ENCODE peak calls at places on chromosomes 3 and 15, in nine cellular contexts. E is BE2C, Y is PC-3, A is transverse colon, N is body of pancreas, M is HL-60, L is psoas muscle, H is ovary, B is fibroblast of lung. G is an unnamed sample. For H3K27me3, the result is how much of the 10 kb centered on the place peaks cover.

GRCh38 chr3:150421799-150422548 is 13.9 kb downstream of the TSC22D2 start:
- DNase-seq in E (no peak), Y (peak), A (no peak), N (no peak), M (no peak), L (no peak), H (no peak), B (no peak), G (no peak)

GRCh38 chr3:67653425-67654098 is 850 bp downstream of the SUCLG2 start:
- DNase-seq in E (no peak), Y (peak), A (no peak), N (no peak), M (no peak), L (no peak), H (no peak), B (no peak), G (peak)

GRCh38 chr15:38050529-38050928 is 116.1 kb downstream of the TMCO5A start:
- DNase-seq in E (no peak), Y (peak), A (no peak), N (no peak), M (no peak), L (no peak), H (no peak), B (peak), G (no peak)

GRCh38 chr3:47890832-47891620 is 88.1 kb downstream of the DHX30 start:
- DNase-seq in E (no peak), Y (no peak), A (peak), N (peak), M (no peak), L (peak), H (peak), B (peak), G (no peak)

GRCh38 chr3:15405448-15406050 is 21.8 kb downstream of the METTL6 start:
- DNase-seq in E (no peak), Y (peak), A (no peak), N (peak), M (peak), L (no peak), H (no peak), B (peak), G (peak)

GRCh38 chr3:43629254-43629653 is 7.4 kb upstream of the ANO10 start:
- DNase-seq in E (no peak), Y (no peak), A (no peak), N (no peak), M (no peak), L (no peak), H (no peak), B (peak), G (no peak)

GRCh38 chr3:54888873-54889272 is 39.0 kb downstream of the LRTM1 start:
- DNase-seq in E (no peak), Y (no peak), A (no peak), N (no peak), M (no peak), L (no peak), H (no peak), B (peak), G (no peak)

GRCh38 chr3:144289057-144289456 is 317.4 kb downstream of the DIPK2A start:
- DNase-seq in E (no peak), Y (no peak), A (no peak), N (no peak), M (no peak), L (no peak), H (no peak), B (no peak), G (no peak)

GRCh38 chr15:43127752-43128151 is 5.6 kb upstream of the TMEM62 start:
- DNase-seq in E (no peak), Y (peak), A (no peak), N (peak), M (no peak), L (no peak), H (no peak), B (no peak), G (no peak)

GRCh38 chr3:174581551-174581950 is 277.6 kb upstream of the NAALADL2 start:
- DNase-seq in E (peak), Y (no peak), A (no peak), N (no peak), M (no peak), L (no peak), H (no peak), B (peak), G (no peak)

GRCh38 chr3:42852443-42852842 is 23.2 kb downstream of the CYP8B1 start:
- DNase-seq in E (peak), Y (no peak), A (no peak), N (no peak), M (no peak), L (no peak), H (no peak), B (no peak), G (no peak)

GRCh38 chr3:149542375-149543312 is 68.1 kb downstream of the TM4SF4 start:
- DNase-seq in E (peak), Y (no peak), A (no peak), N (peak), M (no peak), L (no peak), H (no peak), B (no peak), G (no peak)

GRCh38 chr3:128324911-128325592 is 141.6 kb downstream of the DNAJB8 start:
- DNase-seq in E (no peak), Y (no peak), A (no peak), N (no peak), M (no peak), L (no peak), H (peak), B (no peak), G (no peak)

GRCh38 chr3:151751161-151751560 is 17.4 kb downstream of the AADACL2 start:
- DNase-seq in E (no peak), Y (peak), A (no peak), N (no peak), M (peak), L (no peak), H (no peak), B (peak), G (no peak)

GRCh38 chr3:155411500-155412223 is 118.2 kb upstream of the STRIT1 start:
- DNase-seq in E (peak), Y (peak), A (no peak), N (no peak), M (no peak), L (no peak), H (no peak), B (no peak), G (no peak)

GRCh38 chr3:159860727-159861126 is 127.9 kb upstream of the IL12A start:
- DNase-seq in E (peak), Y (no peak), A (no peak), N (no peak), M (peak), L (no peak), H (no peak), B (no peak), G (no peak)

GRCh38 chr3:53702776-53703175 is 143.4 kb downstream of the CHDH start:
- DNase-seq in E (no peak), Y (no peak), A (no peak), N (no peak), M (no peak), L (no peak), H (no peak), B (no peak), G (no peak)

GRCh38 chr15:91885714-91886265 is 32.3 kb downstream of the SLCO3A1 start:
- DNase-seq in E (no peak), Y (no peak), A (no peak), N (peak), M (no peak), L (no peak), H (no peak), B (no peak), G (no peak)

GRCh38 chr15:91308855-91309254 is 208.8 kb downstream of the SV2B start:
- DNase-seq in E (no peak), Y (no peak), A (no peak), N (no peak), M (no peak), L (no peak), H (no peak), B (no peak), G (no peak)

GRCh38 chr3:124336067-124336656 is 344.2 kb upstream of the ROPN1 start:
- DNase-seq in E (no peak), Y (no peak), A (no peak), N (no peak), M (no peak), L (no peak), H (no peak), B (no peak), G (no peak)
- H3K27me3 ChIP-seq in E (under half), Y (under half), A (under half), N (under half), M (under half), L (under half), H (under half), B (under half), G (under half)

DNA sequence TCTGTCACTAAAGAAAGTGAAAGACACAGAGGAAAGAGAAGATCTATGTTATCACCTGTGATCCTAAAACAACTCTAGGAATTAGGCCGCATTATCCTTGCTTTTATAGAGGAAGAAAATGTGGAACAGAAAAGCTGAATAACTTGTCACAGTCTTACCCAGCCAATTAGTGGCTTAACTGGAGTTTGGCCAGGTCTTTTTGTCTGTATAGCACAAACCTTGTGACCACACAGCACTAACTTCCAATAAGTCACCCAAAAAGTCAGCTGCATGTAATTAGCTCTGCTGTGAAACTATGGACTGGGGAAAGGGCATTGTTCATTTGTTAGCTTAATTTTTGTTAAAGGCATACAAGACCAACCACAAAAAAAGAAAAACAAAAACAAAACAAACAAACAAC is 494.6 kb downstream of the FHIT start:
- DNase-seq in E (no peak), Y (no peak), A (no peak), N (no peak), M (no peak), L (no peak), H (no peak), B (no peak), G (no peak)
- H3K4me3 ChIP-seq in E (no peak), Y (no peak), A (no peak), N (no peak), M (no peak), L (no peak), H (no peak), B (no peak), G (no peak)

GRCh38 chr3:71949403-71949802 is 164.5 kb upstream of the PROK2 start:
- DNase-seq in E (no peak), Y (no peak), A (no peak), N (no peak), M (no peak), L (no peak), H (no peak), B (no peak), G (no peak)
- TF ChIP-seq CTCF in E (no peak), Y (no peak), A (no peak), N (no peak), M (no peak), L (no peak), H (no peak), B (no peak), G (no peak)

GRCh38 chr15:80969316-80969715 is 20.3 kb downstream of the MESD start:
- DNase-seq in E (no peak), Y (no peak), A (no peak), N (no peak), M (no peak), L (no peak), H (no peak), B (no peak), G (no peak)

GRCh38 chr15:80970658-80971057 is 19.0 kb downstream of the MESD start:
- DNase-seq in E (no peak), Y (peak), A (no peak), N (no peak), M (no peak), L (no peak), H (no peak), B (no peak), G (no peak)

GRCh38 chr15:80970018-80970657 is 19.5 kb downstream of the MESD start:
- DNase-seq in E (peak), Y (peak), A (peak), N (peak), M (no peak), L (no peak), H (peak), B (peak), G (no peak)

GRCh38 chr15:80972276-80972675 is 17.3 kb downstream of the MESD start:
- DNase-seq in E (no peak), Y (no peak), A (no peak), N (no peak), M (no peak), L (no peak), H (no peak), B (no peak), G (no peak)

DNA sequence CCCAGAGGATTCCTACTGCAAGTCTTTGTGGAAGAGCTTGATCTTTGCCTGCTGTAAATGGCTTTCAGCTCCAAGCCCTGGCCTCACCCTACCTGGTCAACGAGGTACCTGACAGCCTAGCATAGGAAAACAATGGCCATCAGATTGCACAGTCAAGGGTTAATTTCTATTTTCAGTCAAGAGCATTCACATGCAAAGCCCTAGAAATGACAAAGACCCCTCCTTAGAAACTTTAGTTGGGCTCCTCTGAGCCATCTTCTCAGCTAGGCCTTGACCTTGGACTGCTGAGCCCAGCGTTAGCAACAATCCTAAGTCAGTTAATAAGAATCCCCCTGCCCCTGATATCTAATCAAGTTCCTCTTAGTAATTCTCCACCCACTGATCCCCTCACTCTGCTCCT is 18.5 kb downstream of the MESD start:
- DNase-seq in E (no peak), Y (no peak), A (no peak), N (no peak), M (no peak), L (no peak), H (no peak), B (no peak), G (no peak)
- H3K27me3 ChIP-seq in E (under half), Y (under half), A (under half), N (under half), M (under half), L (under half), H (under half), B (under half), G (under half)

GRCh38 chr3:184563941-184564684 is 2.5 kb downstream of the EPHB3 start:
- DNase-seq in E (no peak), Y (no peak), A (no peak), N (no peak), M (no peak), L (no peak), H (no peak), B (no peak), G (no peak)
- H3K4me3 ChIP-seq in E (peak), Y (peak), A (peak), N (no peak), M (no peak), L (no peak), H (peak), B (peak), G (no peak)

GRCh38 chr3:173410836-173411235 is 13.3 kb downstream of the NLGN1 start:
- DNase-seq in E (no peak), Y (no peak), A (no peak), N (no peak), M (no peak), L (no peak), H (no peak), B (no peak), G (no peak)

DNA sequence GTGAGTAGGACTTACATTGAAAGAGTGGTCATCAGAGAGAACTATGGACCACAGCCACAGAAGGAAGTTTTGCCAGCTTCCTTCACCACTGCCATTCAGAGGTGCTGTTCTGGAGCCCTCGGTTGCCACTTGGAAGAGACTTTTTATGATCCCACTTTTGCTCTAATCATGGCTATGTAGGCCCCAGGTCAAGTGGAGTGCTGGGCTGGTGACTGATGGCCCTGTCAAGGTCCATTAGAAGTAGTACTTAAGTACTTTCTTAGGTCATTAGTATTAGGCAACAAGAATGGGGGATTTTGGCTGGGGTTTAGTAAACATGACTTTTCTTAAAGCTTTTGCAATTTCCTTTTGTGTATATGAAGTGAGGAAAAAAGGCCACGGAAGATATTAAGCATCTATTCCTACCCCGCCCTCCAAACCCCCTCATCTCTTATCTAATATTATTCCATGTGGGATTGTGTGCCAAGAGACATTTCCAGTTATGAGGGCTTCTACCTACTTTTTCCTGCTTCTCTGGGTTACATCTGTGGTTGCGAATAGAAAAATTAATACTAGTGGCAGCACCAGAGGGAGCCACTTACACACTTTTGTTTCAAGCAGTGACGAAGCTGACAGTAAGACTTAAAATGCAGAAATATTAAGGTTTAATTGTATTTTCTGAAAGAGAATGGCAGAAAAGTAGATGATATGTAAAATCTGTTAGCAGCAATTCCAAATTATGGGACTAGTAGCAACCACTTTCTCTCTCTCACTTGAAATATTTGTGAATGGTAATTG is 13.9 kb downstream of the NLGN1 start:
- DNase-seq in E (peak), Y (peak), A (no peak), N (peak), M (no peak), L (no peak), H (no peak), B (peak), G (no peak)
- TF ChIP-seq CTCF in E (peak), Y (peak), A (no peak), N (peak), M (peak), L (peak), H (no peak), B (peak), G (peak)

GRCh38 chr15:40843885-40844542 is at the start of gene SPINT1:
- DNase-seq in E (no peak), Y (peak), A (peak), N (peak), M (no peak), L (no peak), H (no peak), B (no peak), G (peak)
- H3K27me3 ChIP-seq in E (under half), Y (under half), A (under half), N (under half), M (under half), L (under half), H (under half), B (under half), G (under half)

GRCh38 chr3:45538641-45538986 is 55.9 kb upstream of the LIMD1 start:
- DNase-seq in E (no peak), Y (no peak), A (no peak), N (no peak), M (no peak), L (no peak), H (no peak), B (no peak), G (no peak)
- H3K4me3 ChIP-seq in E (no peak), Y (no peak), A (no peak), N (no peak), M (no peak), L (no peak), H (no peak), B (no peak), G (no peak)

GRCh38 chr3:16474304-16474703 is 39.2 kb downstream of the RFTN1 start:
- DNase-seq in E (no peak), Y (no peak), A (no peak), N (no peak), M (no peak), L (no peak), H (no peak), B (peak), G (no peak)
- TF ChIP-seq CTCF in E (no peak), Y (no peak), A (no peak), N (no peak), M (no peak), L (no peak), H (no peak), B (no peak), G (no peak)

GRCh38 chr15:62378772-62379171 is 213.7 kb upstream of the C2CD4B start:
- DNase-seq in E (no peak), Y (no peak), A (no peak), N (no peak), M (no peak), L (no peak), H (no peak), B (no peak), G (no peak)
- H3K27me3 ChIP-seq in E (under half), Y (under half), A (under half), N (under half), M (under half), L (under half), H (under half), B (under half), G (under half)

G was measured in GM06990.